ENCODE peak calls at places on chromosomes 16 and 17, in seven cellular contexts. One of them, this sample, is unnamed.

GRCh38 chr17:3961564-3962047 is 2.6 kb downstream of the ATP2A3 start:
- DNase-seq in sigmoid colon: no peak
- DNase-seq in NB4: peak; percentile 65
- DNase-seq in prostate gland: no peak
- DNase-seq in uterus: no peak
- DNase-seq in ascending aorta: no peak
- DNase-seq in right lobe of liver: no peak
- DNase-seq in this sample: no peak

GRCh38 chr16:19601083-19601976 is 45.8 kb downstream of the VPS35L start:
- DNase-seq in sigmoid colon: no peak
- DNase-seq in NB4: peak; percentile 48
- DNase-seq in prostate gland: no peak
- DNase-seq in uterus: peak; percentile 27
- DNase-seq in ascending aorta: no peak
- DNase-seq in right lobe of liver: no peak
- DNase-seq in this sample: no peak

GRCh38 chr16:47617732-47618131 is 156.6 kb downstream of the PHKB start:
- DNase-seq in sigmoid colon: no peak
- DNase-seq in NB4: no peak
- DNase-seq in prostate gland: no peak
- DNase-seq in uterus: no peak
- DNase-seq in ascending aorta: no peak
- DNase-seq in right lobe of liver: no peak
- DNase-seq in this sample: no peak

GRCh38 chr17:68566145-68566738 is 34.9 kb downstream of the FAM20A start:
- DNase-seq in sigmoid colon: no peak
- DNase-seq in NB4: no peak
- DNase-seq in prostate gland: no peak
- DNase-seq in uterus: peak; percentile 41
- DNase-seq in ascending aorta: no peak
- DNase-seq in right lobe of liver: no peak
- DNase-seq in this sample: no peak

GRCh38 chr16:82263456-82264159 is 93.6 kb upstream of the MPHOSPH6 start:
- DNase-seq in sigmoid colon: peak; percentile 66
- DNase-seq in NB4: peak; percentile 65
- DNase-seq in prostate gland: peak; percentile 69
- DNase-seq in uterus: peak; percentile 41
- DNase-seq in ascending aorta: peak; percentile 70
- DNase-seq in right lobe of liver: peak; percentile 63
- DNase-seq in this sample: no peak

GRCh38 chr16:75402821-75403475 is 30.4 kb downstream of the CFDP1 start:
- DNase-seq in sigmoid colon: no peak
- DNase-seq in NB4: peak; percentile 57
- DNase-seq in prostate gland: no peak
- DNase-seq in uterus: no peak
- DNase-seq in ascending aorta: no peak
- DNase-seq in right lobe of liver: no peak
- DNase-seq in this sample: no peak

GRCh38 chr17:64001091-64001579 is 3.0 kb downstream of the PRR29 start:
- DNase-seq in sigmoid colon: peak; percentile 57
- DNase-seq in NB4: no peak
- DNase-seq in prostate gland: no peak
- DNase-seq in uterus: peak; percentile 12
- DNase-seq in ascending aorta: peak; percentile 34
- DNase-seq in right lobe of liver: peak; percentile 28
- DNase-seq in this sample: no peak

GRCh38 chr17:15273141-15273793 is 8.1 kb upstream of the PMP22 start:
- DNase-seq in sigmoid colon: no peak
- DNase-seq in NB4: no peak
- DNase-seq in prostate gland: no peak
- DNase-seq in uterus: peak; percentile 62
- DNase-seq in ascending aorta: peak; percentile 48
- DNase-seq in right lobe of liver: no peak
- DNase-seq in this sample: no peak

GRCh38 chr17:81285179-81285878 is 9.8 kb downstream of the SLC38A10 start:
- DNase-seq in sigmoid colon: peak; percentile 88
- DNase-seq in NB4: peak; percentile 92
- DNase-seq in prostate gland: no peak
- DNase-seq in uterus: peak; percentile 59
- DNase-seq in ascending aorta: peak; percentile 85
- DNase-seq in right lobe of liver: peak; percentile 76
- DNase-seq in this sample: peak; percentile 84

GRCh38 chr17:31294839-31295488 is 2.1 kb downstream of the OMG start:
- DNase-seq in sigmoid colon: no peak
- DNase-seq in NB4: peak; percentile 79
- DNase-seq in prostate gland: no peak
- DNase-seq in uterus: no peak
- DNase-seq in ascending aorta: no peak
- DNase-seq in right lobe of liver: no peak
- DNase-seq in this sample: no peak

GRCh38 chr17:79847698-79848369 is 8.6 kb upstream of the CBX4 start:
- DNase-seq in sigmoid colon: no peak
- DNase-seq in NB4: no peak
- DNase-seq in prostate gland: no peak
- DNase-seq in uterus: no peak
- DNase-seq in ascending aorta: no peak
- DNase-seq in right lobe of liver: no peak
- DNase-seq in this sample: no peak

GRCh38 chr17:19263621-19264010 is 26.4 kb downstream of the EPN2 start:
- DNase-seq in sigmoid colon: peak; percentile 89
- DNase-seq in NB4: no peak
- DNase-seq in prostate gland: no peak
- DNase-seq in uterus: peak; percentile 63
- DNase-seq in ascending aorta: peak; percentile 88
- DNase-seq in right lobe of liver: no peak
- DNase-seq in this sample: no peak

GRCh38 chr17:75511610-75512575 is 3.4 kb downstream of the CASKIN2 start:
- DNase-seq in sigmoid colon: no peak
- DNase-seq in NB4: no peak
- DNase-seq in prostate gland: no peak
- DNase-seq in uterus: no peak
- DNase-seq in ascending aorta: no peak
- DNase-seq in right lobe of liver: peak; percentile 88
- DNase-seq in this sample: no peak

GRCh38 chr17:57033296-57033695 is 51.8 kb upstream of the AKAP1 start:
- DNase-seq in sigmoid colon: no peak
- DNase-seq in NB4: no peak
- DNase-seq in prostate gland: peak; percentile 72
- DNase-seq in uterus: no peak
- DNase-seq in ascending aorta: peak; percentile 86
- DNase-seq in right lobe of liver: no peak
- DNase-seq in this sample: peak; percentile 69

GRCh38 chr16:2969545-2970521 is 685 bp downstream of the PAQR4 start:
- DNase-seq in sigmoid colon: no peak
- DNase-seq in NB4: peak; percentile 92
- DNase-seq in prostate gland: peak; percentile 50
- DNase-seq in uterus: no peak
- DNase-seq in ascending aorta: peak; percentile 75
- DNase-seq in right lobe of liver: no peak
- DNase-seq in this sample: no peak

GRCh38 chr17:38559025-38559879 is 46.5 kb downstream of the SRCIN1 start:
- DNase-seq in sigmoid colon: peak; percentile 92
- DNase-seq in NB4: peak; percentile 90
- DNase-seq in prostate gland: peak; percentile 95
- DNase-seq in uterus: peak; percentile 93
- DNase-seq in ascending aorta: peak; percentile 84
- DNase-seq in right lobe of liver: peak; percentile 95
- DNase-seq in this sample: no peak

GRCh38 chr17:64534187-64534586 is 27.4 kb downstream of the CEP95 start:
- DNase-seq in sigmoid colon: no peak
- DNase-seq in NB4: peak; percentile 13
- DNase-seq in prostate gland: no peak
- DNase-seq in uterus: no peak
- DNase-seq in ascending aorta: no peak
- DNase-seq in right lobe of liver: no peak
- DNase-seq in this sample: no peak

GRCh38 chr17:43020030-43020621 is 2.1 kb downstream of the VAT1 start:
- DNase-seq in sigmoid colon: no peak
- DNase-seq in NB4: peak; percentile 65
- DNase-seq in prostate gland: no peak
- DNase-seq in uterus: no peak
- DNase-seq in ascending aorta: no peak
- DNase-seq in right lobe of liver: no peak
- DNase-seq in this sample: no peak

GRCh38 chr16:82767808-82768207 is 141.0 kb downstream of the CDH13 start:
- DNase-seq in sigmoid colon: no peak
- DNase-seq in NB4: no peak
- DNase-seq in prostate gland: no peak
- DNase-seq in uterus: no peak
- DNase-seq in ascending aorta: no peak
- DNase-seq in right lobe of liver: no peak
- DNase-seq in this sample: no peak

GRCh38 chr17:29617125-29617480 is 5.6 kb downstream of the CORO6 start:
- DNase-seq in sigmoid colon: peak; percentile 89
- DNase-seq in NB4: peak; percentile 94
- DNase-seq in prostate gland: peak; percentile 63
- DNase-seq in uterus: no peak
- DNase-seq in ascending aorta: peak; percentile 90
- DNase-seq in right lobe of liver: peak; percentile 77
- DNase-seq in this sample: peak; percentile 83

GRCh38 chr16:81241706-81242105 is 3.2 kb downstream of the BCO1 start:
- DNase-seq in sigmoid colon: no peak
- DNase-seq in NB4: peak; percentile 11
- DNase-seq in prostate gland: no peak
- DNase-seq in uterus: no peak
- DNase-seq in ascending aorta: no peak
- DNase-seq in right lobe of liver: no peak
- DNase-seq in this sample: no peak

GRCh38 chr17:58247511-58248363 is 9.4 kb downstream of the LPO start:
- DNase-seq in sigmoid colon: no peak
- DNase-seq in NB4: peak; percentile 67
- DNase-seq in prostate gland: no peak
- DNase-seq in uterus: no peak
- DNase-seq in ascending aorta: no peak
- DNase-seq in right lobe of liver: no peak
- DNase-seq in this sample: no peak

GRCh38 chr17:77145635-77146632 is 5.2 kb downstream of the SEC14L1 start:
- DNase-seq in sigmoid colon: peak; percentile 83
- DNase-seq in NB4: no peak
- DNase-seq in prostate gland: peak; percentile 30
- DNase-seq in uterus: no peak
- DNase-seq in ascending aorta: peak; percentile 88
- DNase-seq in right lobe of liver: peak; percentile 63
- DNase-seq in this sample: peak; percentile 83

GRCh38 chr17:77143306-77143705 is 2.5 kb downstream of the SEC14L1 start:
- DNase-seq in sigmoid colon: no peak
- DNase-seq in NB4: no peak
- DNase-seq in prostate gland: no peak
- DNase-seq in uterus: no peak
- DNase-seq in ascending aorta: no peak
- DNase-seq in right lobe of liver: no peak
- DNase-seq in this sample: no peak

GRCh38 chr17:77142689-77143088 is 1.9 kb downstream of the SEC14L1 start:
- DNase-seq in sigmoid colon: peak; percentile 8
- DNase-seq in NB4: no peak
- DNase-seq in prostate gland: peak; percentile 34
- DNase-seq in uterus: no peak
- DNase-seq in ascending aorta: no peak
- DNase-seq in right lobe of liver: no peak
- DNase-seq in this sample: no peak

GRCh38 chr17:77145209-77145608 is 4.4 kb downstream of the SEC14L1 start:
- DNase-seq in sigmoid colon: no peak
- DNase-seq in NB4: no peak
- DNase-seq in prostate gland: no peak
- DNase-seq in uterus: no peak
- DNase-seq in ascending aorta: peak; percentile 11
- DNase-seq in right lobe of liver: no peak
- DNase-seq in this sample: no peak

GRCh38 chr17:77144227-77144626 is 3.5 kb downstream of the SEC14L1 start:
- DNase-seq in sigmoid colon: peak; percentile 17
- DNase-seq in NB4: no peak
- DNase-seq in prostate gland: no peak
- DNase-seq in uterus: no peak
- DNase-seq in ascending aorta: no peak
- DNase-seq in right lobe of liver: no peak
- DNase-seq in this sample: no peak
- H3K4me3 ChIP-seq in sigmoid colon: no peak overlapping the region
- H3K4me3 ChIP-seq in NB4: no peak overlapping the region
- H3K4me3 ChIP-seq in prostate gland: no peak overlapping the region
- H3K4me3 ChIP-seq in uterus: no peak overlapping the region
- H3K4me3 ChIP-seq in ascending aorta: no peak overlapping the region
- H3K4me3 ChIP-seq in right lobe of liver: no peak overlapping the region
- H3K4me3 ChIP-seq in this sample: no peak overlapping the region

DNA sequence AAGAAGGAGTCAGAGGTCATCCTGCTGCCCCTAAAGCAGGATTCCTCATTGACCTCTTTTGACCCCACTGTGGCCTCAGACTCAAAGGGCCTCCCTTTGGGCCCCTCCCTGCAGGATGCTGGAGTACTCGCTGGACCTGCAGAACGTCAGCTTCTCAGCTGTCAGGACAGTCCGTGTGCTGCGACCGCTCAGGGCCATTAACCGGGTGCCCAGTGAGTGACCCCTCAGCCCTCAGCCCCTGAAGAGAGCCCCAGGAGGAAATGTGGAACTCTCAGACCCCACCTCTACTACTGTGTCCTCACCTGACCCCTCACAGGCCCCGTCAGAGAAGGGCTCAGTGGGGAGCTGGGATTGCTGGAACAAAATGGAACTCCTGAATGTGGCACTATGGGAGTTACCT is 9.1 kb downstream of the CACNA1G start:
- DNase-seq in sigmoid colon: no peak
- DNase-seq in NB4: no peak
- DNase-seq in prostate gland: no peak
- DNase-seq in uterus: no peak
- DNase-seq in ascending aorta: no peak
- DNase-seq in right lobe of liver: no peak
- DNase-seq in this sample: no peak
- TF ChIP-seq CTCF in sigmoid colon: no peak
- TF ChIP-seq CTCF in NB4: no peak
- TF ChIP-seq CTCF in prostate gland: no peak
- TF ChIP-seq CTCF in uterus: no peak
- TF ChIP-seq CTCF in ascending aorta: no peak
- TF ChIP-seq CTCF in right lobe of liver: no peak
- TF ChIP-seq CTCF in this sample: no peak

GRCh38 chr16:68283840-68284595 is 19.7 kb downstream of the SLC7A6 start:
- DNase-seq in sigmoid colon: no peak
- DNase-seq in NB4: no peak
- DNase-seq in prostate gland: no peak
- DNase-seq in uterus: no peak
- DNase-seq in ascending aorta: no peak
- DNase-seq in right lobe of liver: no peak
- DNase-seq in this sample: no peak
- H3K4me3 ChIP-seq in sigmoid colon: no peak overlapping the region
- H3K4me3 ChIP-seq in NB4: no peak overlapping the region
- H3K4me3 ChIP-seq in prostate gland: no peak overlapping the region
- H3K4me3 ChIP-seq in uterus: no peak overlapping the region
- H3K4me3 ChIP-seq in ascending aorta: no peak overlapping the region
- H3K4me3 ChIP-seq in right lobe of liver: no peak overlapping the region
- H3K4me3 ChIP-seq in this sample: no peak overlapping the region

GRCh38 chr17:8488931-8489330 is 53.2 kb downstream of the NDEL1 start:
- DNase-seq in sigmoid colon: peak; percentile 85
- DNase-seq in NB4: peak; percentile 15
- DNase-seq in prostate gland: no peak
- DNase-seq in uterus: peak; percentile 64
- DNase-seq in ascending aorta: peak; percentile 89
- DNase-seq in right lobe of liver: no peak
- DNase-seq in this sample: no peak
- TF ChIP-seq CTCF in sigmoid colon: no peak
- TF ChIP-seq CTCF in NB4: no peak
- TF ChIP-seq CTCF in prostate gland: no peak
- TF ChIP-seq CTCF in uterus: no peak
- TF ChIP-seq CTCF in ascending aorta: peak; percentile 25
- TF ChIP-seq CTCF in right lobe of liver: peak; percentile 21
- TF ChIP-seq CTCF in this sample: no peak

GRCh38 chr17:45893725-45894021 is 681 bp upstream of the MAPT start:
- DNase-seq in sigmoid colon: no peak
- DNase-seq in NB4: no peak
- DNase-seq in prostate gland: no peak
- DNase-seq in uterus: no peak
- DNase-seq in ascending aorta: no peak
- DNase-seq in right lobe of liver: no peak
- DNase-seq in this sample: no peak
- H3K4me3 ChIP-seq in sigmoid colon: peak overlapping the region; percentile 74
- H3K4me3 ChIP-seq in NB4: no peak overlapping the region
- H3K4me3 ChIP-seq in prostate gland: peak overlapping the region; percentile 68
- H3K4me3 ChIP-seq in uterus: peak overlapping the region; percentile 61
- H3K4me3 ChIP-seq in ascending aorta: peak overlapping the region; percentile 84
- H3K4me3 ChIP-seq in right lobe of liver: peak overlapping the region; percentile 62
- H3K4me3 ChIP-seq in this sample: peak overlapping the region; percentile 97

This sample was measured in coronary artery.